ENCODE peak calls at places on chromosomes 7 and 10, in four cellular contexts. One of them, this sample, is unnamed.

GRCh38 chr10:71179382-71179781 is 33.0 kb upstream of the UNC5B start:
- DNase-seq in epithelial cell of esophagus: no peak
- DNase-seq in hippocampal formation: no peak
- DNase-seq in putamen: no peak
- DNase-seq in this sample: no peak

GRCh38 chr10:7956508-7956907 is 98.0 kb upstream of the GATA3 start:
- DNase-seq in hippocampal formation: no peak
- DNase-seq in epithelial cell of esophagus: peak
- DNase-seq in putamen: no peak
- DNase-seq in this sample: peak

GRCh38 chr10:130073912-130074311 is 36.7 kb downstream of the C10orf143 start:
- DNase-seq in hippocampal formation: no peak
- DNase-seq in putamen: no peak
- DNase-seq in epithelial cell of esophagus: no peak
- DNase-seq in this sample: no peak

GRCh38 chr10:114808982-114809381 is 12.6 kb upstream of the FHIP2A start:
- DNase-seq in putamen: no peak
- DNase-seq in hippocampal formation: no peak
- DNase-seq in epithelial cell of esophagus: no peak
- DNase-seq in this sample: no peak

GRCh38 chr7:44961844-44962482 is 16.9 kb downstream of the MYO1G start:
- DNase-seq in hippocampal formation: no peak
- DNase-seq in epithelial cell of esophagus: no peak
- DNase-seq in putamen: no peak
- DNase-seq in this sample: no peak

GRCh38 chr7:28678421-28678965 is 266.2 kb downstream of the CREB5 start:
- DNase-seq in putamen: no peak
- DNase-seq in epithelial cell of esophagus: peak
- DNase-seq in hippocampal formation: no peak
- DNase-seq in this sample: no peak

GRCh38 chr10:95841711-95842498 is 65.9 kb upstream of the CC2D2B start:
- DNase-seq in hippocampal formation: no peak
- DNase-seq in epithelial cell of esophagus: peak
- DNase-seq in putamen: peak
- DNase-seq in this sample: peak

GRCh38 chr7:105389090-105389650 is 449 bp upstream of the SRPK2 start:
- DNase-seq in epithelial cell of esophagus: peak
- DNase-seq in putamen: peak
- DNase-seq in hippocampal formation: no peak
- DNase-seq in this sample: peak

GRCh38 chr7:105890290-105890997 is 14.0 kb upstream of the ATXN7L1 start:
- DNase-seq in epithelial cell of esophagus: peak
- DNase-seq in hippocampal formation: no peak
- DNase-seq in putamen: no peak
- DNase-seq in this sample: no peak

GRCh38 chr7:140640727-140641531 is at the start of gene DENND2A:
- DNase-seq in epithelial cell of esophagus: no peak
- DNase-seq in hippocampal formation: peak
- DNase-seq in putamen: peak
- DNase-seq in this sample: no peak

GRCh38 chr10:75399461-75400162 is 2.0 kb downstream of the ZNF503 start:
- DNase-seq in epithelial cell of esophagus: peak
- DNase-seq in hippocampal formation: peak
- DNase-seq in putamen: no peak
- DNase-seq in this sample: peak

GRCh38 chr7:33534830-33535229 is 370.5 kb upstream of the BMPER start:
- DNase-seq in epithelial cell of esophagus: no peak
- DNase-seq in hippocampal formation: no peak
- DNase-seq in putamen: no peak
- DNase-seq in this sample: no peak

This sample was measured in NCI-H460.